ENCODE peak calls at places on chromosome 14, in nine cellular contexts. Y is CD4-positive, alpha-beta T cell; O is NT2/D1; A is CD4-positive, alpha-beta memory T cell; T is mammary epithelial cell; J is lower lobe of right lung; L is upper lobe of right lung; N is left ventricle myocardium inferior; W is aorta. H is an unnamed sample.

GRCh38 chr14:89489796-89490506 is 72.9 kb upstream of the FOXN3 start:
- DNase-seq in Y (no peak), O (no peak), A (no peak), T (no peak), J (no peak), L (no peak), N (no peak), W (no peak), H (no peak)

GRCh38 chr14:35932659-35933159 is 106.6 kb downstream of the BRMS1L start:
- DNase-seq in Y (no peak), O (no peak), A (peak; percentile 39), T (no peak), J (no peak), L (no peak), N (no peak), W (no peak), H (no peak)

GRCh38 chr14:77074969-77075368 is 23.1 kb upstream of the CIPC start:
- DNase-seq in Y (no peak), O (no peak), A (no peak), T (no peak), J (no peak), L (no peak), N (no peak), W (no peak), H (no peak)

GRCh38 chr14:94164685-94165431 is 9.3 kb upstream of the PPP4R4 start:
- DNase-seq in Y (no peak), O (no peak), A (no peak), T (no peak), J (no peak), L (peak; percentile 59), N (no peak), W (no peak), H (no peak)

GRCh38 chr14:100747021-100747586 is 20.4 kb downstream of the DLK1 start:
- DNase-seq in Y (no peak), O (no peak), A (no peak), T (peak; percentile 95), J (peak; percentile 64), L (peak; percentile 76), N (no peak), W (peak; percentile 41), H (no peak)

GRCh38 chr14:99537399-99537798 is 56.2 kb downstream of the CCNK start:
- DNase-seq in Y (no peak), O (peak; percentile 51), A (no peak), T (peak; percentile 70), J (no peak), L (no peak), N (peak; percentile 41), W (no peak), H (no peak)

GRCh38 chr14:105300542-105301102 is at the start of gene BRF1:
- DNase-seq in Y (peak; percentile 97), O (peak; percentile 81), A (peak; percentile 98), T (peak; percentile 93), J (peak; percentile 97), L (peak; percentile 99), N (peak; percentile 95), W (peak; percentile 98), H (peak; percentile 97)

GRCh38 chr14:94547151-94547680 is 14.0 kb upstream of the SERPINA4 start:
- DNase-seq in Y (no peak), O (no peak), A (no peak), T (no peak), J (no peak), L (no peak), N (no peak), W (no peak), H (no peak)

GRCh38 chr14:70148911-70149675 is 39.7 kb downstream of the SLC8A3 start:
- DNase-seq in Y (no peak), O (no peak), A (no peak), T (no peak), J (no peak), L (no peak), N (no peak), W (no peak), H (no peak)

GRCh38 chr14:23171251-23171975 is 12.0 kb downstream of the SLC7A8 start:
- DNase-seq in Y (no peak), O (no peak), A (no peak), T (peak; percentile 95), J (no peak), L (no peak), N (no peak), W (no peak), H (no peak)

GRCh38 chr14:26917086-26917485 is 319.3 kb upstream of the NOVA1 start:
- DNase-seq in Y (no peak), O (no peak), A (no peak), T (no peak), J (no peak), L (no peak), N (no peak), W (no peak), H (no peak)

GRCh38 chr14:72699433-72699832 is 194.5 kb downstream of the DPF3 start:
- DNase-seq in Y (no peak), O (no peak), A (no peak), T (no peak), J (no peak), L (no peak), N (no peak), W (no peak), H (no peak)

GRCh38 chr14:79281244-79282199 is 929.8 kb downstream of the DIO2 start:
- DNase-seq in Y (no peak), O (peak; percentile 18), A (no peak), T (no peak), J (no peak), L (no peak), N (no peak), W (no peak), H (no peak)

GRCh38 chr14:31746326-31746725 is 185.1 kb downstream of the NUBPL start:
- DNase-seq in Y (no peak), O (no peak), A (no peak), T (no peak), J (no peak), L (no peak), N (no peak), W (no peak), H (no peak)

GRCh38 chr14:31745741-31746140 is 184.5 kb downstream of the NUBPL start:
- DNase-seq in Y (no peak), O (peak; percentile 8), A (no peak), T (no peak), J (no peak), L (no peak), N (no peak), W (no peak), H (no peak)

GRCh38 chr14:31752867-31753661 is 191.9 kb downstream of the NUBPL start:
- DNase-seq in Y (no peak), O (no peak), A (no peak), T (no peak), J (no peak), L (no peak), N (no peak), W (no peak), H (no peak)

DNA sequence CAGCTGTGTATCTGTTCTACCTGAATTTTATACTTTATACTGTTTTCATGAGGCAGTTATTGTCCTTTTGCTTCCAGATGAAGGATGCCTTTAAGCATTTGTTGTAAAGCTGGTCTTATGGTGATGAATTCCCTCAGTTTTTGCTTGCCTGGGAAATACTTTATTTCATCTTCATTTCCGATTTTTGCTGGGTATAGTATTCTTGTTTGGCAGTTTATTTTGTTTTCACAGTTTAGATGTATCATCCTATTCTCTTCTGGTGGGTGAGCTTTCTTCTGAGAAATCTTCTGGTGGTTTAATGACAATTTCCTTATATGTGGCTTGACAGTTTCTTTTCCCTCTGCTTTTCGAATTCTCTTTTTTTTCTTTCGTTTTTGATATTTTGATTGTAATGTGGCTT is 188.1 kb downstream of the NUBPL start:
- DNase-seq in Y (no peak), O (no peak), A (no peak), T (no peak), J (no peak), L (no peak), N (no peak), W (no peak), H (no peak)
- H3K9me3 ChIP-seq in Y (peaks cover 43% of the 10 kb centered on the region), O (peaks cover 20% of the 10 kb centered on the region), A (no peaks in the 10 kb centered on the region), T (peaks cover 7% of the 10 kb centered on the region), J (peaks cover 43% of the 10 kb centered on the region), L (peaks cover 25% of the 10 kb centered on the region), N (peaks cover 58% of the 10 kb centered on the region), W (peaks cover 3% of the 10 kb centered on the region), H (peaks cover 13% of the 10 kb centered on the region)

GRCh38 chr14:49449749-49450148 is 136.4 kb downstream of the RPS29 start:
- DNase-seq in Y (no peak), O (no peak), A (no peak), T (no peak), J (no peak), L (no peak), N (no peak), W (no peak), H (no peak)
- H3K9me3 ChIP-seq in Y (no peaks in the 10 kb centered on the region), O (peaks cover 17% of the 10 kb centered on the region), A (no peaks in the 10 kb centered on the region), T (peaks cover 4% of the 10 kb centered on the region), J (peaks cover 10% of the 10 kb centered on the region), L (no peaks in the 10 kb centered on the region), N (peaks cover 20% of the 10 kb centered on the region), W (no peaks in the 10 kb centered on the region), H (no peaks in the 10 kb centered on the region)

GRCh38 chr14:55313480-55313879 is 42.3 kb downstream of the FBXO34 start:
- DNase-seq in Y (no peak), O (no peak), A (no peak), T (no peak), J (no peak), L (no peak), N (no peak), W (no peak), H (no peak)
- H3K9me3 ChIP-seq in Y (peaks cover 15% of the 10 kb centered on the region), O (peaks cover 37% of the 10 kb centered on the region), A (peaks cover 4% of the 10 kb centered on the region), T (peaks cover 13% of the 10 kb centered on the region), J (peaks cover 11% of the 10 kb centered on the region), L (peaks cover 10% of the 10 kb centered on the region), N (peaks cover 15% of the 10 kb centered on the region), W (no peaks in the 10 kb centered on the region), H (no peaks in the 10 kb centered on the region)

GRCh38 chr14:106509795-106510194 is 983.4 kb downstream of the TMEM121 start:
- DNase-seq in Y (no peak), O (no peak), A (no peak), T (no peak), J (no peak), L (no peak), N (no peak), W (no peak), H (no peak)
- H3K9me3 ChIP-seq in Y (no peaks in the 10 kb centered on the region), O (no peaks in the 10 kb centered on the region), A (no peaks in the 10 kb centered on the region), T (peaks cover 9% of the 10 kb centered on the region), J (no peaks in the 10 kb centered on the region), L (no peaks in the 10 kb centered on the region), N (no peaks in the 10 kb centered on the region), W (no peaks in the 10 kb centered on the region), H (no peaks in the 10 kb centered on the region)

GRCh38 chr14:85607571-85608219 is 77.8 kb downstream of the FLRT2 start:
- DNase-seq in Y (no peak), O (no peak), A (no peak), T (peak; percentile 92), J (no peak), L (no peak), N (no peak), W (no peak), H (no peak)

GRCh38 chr14:85604021-85604420 is 74.1 kb downstream of the FLRT2 start:
- DNase-seq in Y (no peak), O (no peak), A (no peak), T (no peak), J (no peak), L (no peak), N (no peak), W (no peak), H (no peak)

GRCh38 chr14:85602366-85602765 is 72.4 kb downstream of the FLRT2 start:
- DNase-seq in Y (no peak), O (no peak), A (no peak), T (no peak), J (no peak), L (no peak), N (no peak), W (no peak), H (no peak)

GRCh38 chr14:85601246-85601645 is 71.3 kb downstream of the FLRT2 start:
- DNase-seq in Y (no peak), O (no peak), A (no peak), T (peak; percentile 5), J (no peak), L (no peak), N (no peak), W (no peak), H (no peak)

GRCh38 chr14:85604671-85605070 is 74.7 kb downstream of the FLRT2 start:
- DNase-seq in Y (no peak), O (no peak), A (no peak), T (no peak), J (no peak), L (no peak), N (no peak), W (no peak), H (no peak)
- H3K9me3 ChIP-seq in Y (no peaks in the 10 kb centered on the region), O (no peaks in the 10 kb centered on the region), A (no peaks in the 10 kb centered on the region), T (no peaks in the 10 kb centered on the region), J (no peaks in the 10 kb centered on the region), L (no peaks in the 10 kb centered on the region), N (no peaks in the 10 kb centered on the region), W (no peaks in the 10 kb centered on the region), H (no peaks in the 10 kb centered on the region)

H was measured in T-helper 17 cell.